ENCODE peak calls at places on chromosomes 3 and 15, in seven cellular contexts. M, D, T, V, Q, L and F are unnamed samples.

GRCh38 chr15:55407631-55407948 is 569 bp downstream of the CCPG1 start:
- DNase-seq in D (no peak), Q (no peak), V (peak; percentile 30), M (peak; percentile 35), L (no peak), T (no peak), F (no peak)

GRCh38 chr3:42667523-42668402 is 14.3 kb downstream of the ZBTB47 start:
- DNase-seq in Q (no peak), L (no peak), D (no peak), M (no peak), V (no peak), T (no peak), F (no peak)

GRCh38 chr15:91271565-91272153 is 171.6 kb downstream of the SV2B start:
- DNase-seq in Q (peak; percentile 31), M (peak; percentile 86), V (peak; percentile 82), T (peak; percentile 42), L (no peak), D (peak; percentile 70), F (peak; percentile 21)

GRCh38 chr3:58349792-58350626 is 17.3 kb downstream of the PXK start:
- DNase-seq in V (no peak), M (no peak), Q (no peak), D (peak; percentile 93), L (no peak), T (no peak), F (no peak)

GRCh38 chr3:149657796-149658443 is at the start of gene WWTR1:
- DNase-seq in M (peak; percentile 92), T (peak; percentile 96), D (peak; percentile 90), L (peak; percentile 92), Q (peak; percentile 86), V (peak; percentile 95), F (peak; percentile 77)

GRCh38 chr15:52378746-52379394 is 83.3 kb upstream of the MYO5C start:
- DNase-seq in D (peak; percentile 84), L (no peak), M (no peak), T (no peak), Q (no peak), V (no peak), F (no peak)

GRCh38 chr15:38545179-38545578 is 19.4 kb downstream of the RASGRP1 start:
- DNase-seq in M (no peak), V (peak; percentile 53), Q (no peak), T (no peak), L (no peak), D (no peak), F (no peak)

GRCh38 chr3:42501681-42502428 is 588 bp upstream of the VIPR1 start:
- DNase-seq in T (peak; percentile 52), L (no peak), D (peak; percentile 46), Q (no peak), M (peak; percentile 67), V (peak; percentile 35), F (no peak)

GRCh38 chr15:71296032-71296686 is 180.9 kb downstream of the THSD4 start:
- DNase-seq in L (peak; percentile 94), M (no peak), Q (peak; percentile 68), V (peak; percentile 93), D (no peak), T (peak; percentile 93), F (peak; percentile 63)

GRCh38 chr15:25766421-25766820 is 96.7 kb downstream of the ATP10A start:
- DNase-seq in D (no peak), Q (no peak), V (no peak), T (no peak), L (no peak), M (no peak), F (no peak)

GRCh38 chr3:150830094-150830681 is 67.2 kb upstream of the SIAH2 start:
- DNase-seq in V (peak; percentile 8), L (no peak), T (no peak), M (peak; percentile 34), Q (peak; percentile 1), D (peak; percentile 50), F (no peak)

GRCh38 chr3:99250821-99251355 is 349.4 kb upstream of the DCBLD2 start:
- DNase-seq in D (no peak), M (no peak), Q (no peak), T (peak; percentile 14), L (no peak), V (peak; percentile 75), F (peak; percentile 63)

GRCh38 chr3:178152010-178152409 is 384.2 kb upstream of the KCNMB2 start:
- DNase-seq in D (no peak), Q (no peak), M (no peak), L (no peak), V (peak; percentile 40), T (no peak), F (no peak)

GRCh38 chr3:42562047-42562907 is 19.5 kb downstream of the SEC22C start:
- DNase-seq in D (no peak), V (no peak), L (no peak), M (no peak), T (no peak), Q (no peak), F (no peak)

GRCh38 chr15:43517354-43518072 is at the start of gene MAP1A:
- DNase-seq in L (no peak), T (no peak), M (peak; percentile 74), D (no peak), V (peak; percentile 78), Q (no peak), F (no peak)

GRCh38 chr3:120095226-120096165 is 1.2 kb upstream of the GSK3B start:
- DNase-seq in T (peak; percentile 93), V (peak; percentile 93), Q (peak; percentile 70), L (peak; percentile 83), D (peak; percentile 97), M (peak; percentile 93), F (peak; percentile 47)

GRCh38 chr3:120094776-120095225 is 554 bp upstream of the GSK3B start:
- DNase-seq in M (peak; percentile 99), V (peak; percentile 100), D (peak; percentile 100), L (peak; percentile 99), T (peak; percentile 100), Q (peak; percentile 100), F (peak; percentile 99)

GRCh38 chr3:120092444-120092843 is 1.8 kb downstream of the GSK3B start:
- DNase-seq in T (no peak), M (no peak), Q (no peak), V (no peak), L (no peak), D (no peak), F (no peak)

GRCh38 chr3:120093119-120093922 is 926 bp downstream of the GSK3B start:
- DNase-seq in T (no peak), M (peak; percentile 44), Q (peak; percentile 39), V (peak; percentile 92), L (no peak), D (peak; percentile 34), F (peak; percentile 53)

DNA sequence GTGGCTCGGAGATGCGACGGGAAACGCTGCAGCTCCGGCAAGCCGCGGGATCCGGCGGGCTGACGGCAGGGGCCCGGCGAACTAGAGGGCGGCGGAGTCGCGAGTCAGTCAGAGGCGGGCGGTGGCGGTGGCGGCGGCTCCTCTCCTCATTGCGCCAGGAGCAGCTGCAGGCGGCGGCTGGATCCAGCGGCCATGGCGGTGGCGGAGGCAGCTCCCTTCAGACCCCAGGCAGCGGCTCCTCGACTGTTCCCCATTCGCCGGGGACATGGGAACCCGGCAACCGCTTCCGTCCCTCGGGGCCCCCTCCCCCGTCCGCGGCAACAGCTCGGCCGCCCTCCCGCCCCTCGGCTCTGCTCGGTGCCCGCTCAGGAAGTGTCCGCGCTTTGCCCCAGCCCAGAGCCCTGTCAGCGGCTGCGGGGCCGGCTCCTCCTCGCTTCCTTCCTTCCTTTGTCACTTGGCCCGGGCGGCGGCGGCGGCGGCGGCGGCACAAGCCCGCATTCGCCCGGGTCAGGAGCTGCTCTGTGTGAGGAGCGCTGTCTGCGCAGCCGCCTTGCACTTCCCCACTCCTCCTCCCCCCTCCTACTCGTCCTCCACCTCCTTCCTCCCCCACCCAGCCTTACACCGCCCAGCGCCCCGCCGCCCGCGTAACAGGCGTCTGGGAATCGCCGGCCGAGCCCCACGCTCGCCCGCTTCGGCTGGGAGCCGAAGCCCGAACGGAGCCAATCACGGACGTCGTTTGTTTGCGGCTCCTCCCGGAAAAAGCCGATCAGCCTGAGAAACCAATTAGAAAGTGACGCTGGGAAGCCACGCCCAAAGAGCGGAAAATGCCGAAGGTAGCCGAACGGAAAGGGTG is at the start of gene GSK3B:
- DNase-seq in Q (peak; percentile 99), D (peak; percentile 90), M (peak; percentile 92), V (no peak), L (peak; percentile 46), T (peak; percentile 86), F (no peak)
- TF ChIP-seq CTCF in Q (no peak), D (no peak), M (no peak), V (no peak), L (no peak), T (no peak), F (no peak)

GRCh38 chr3:63405882-63406281 is 127.8 kb downstream of the SYNPR start:
- DNase-seq in D (no peak), Q (no peak), M (no peak), L (no peak), V (no peak), T (peak; percentile 9), F (no peak)
- TF ChIP-seq CTCF in D (no peak), Q (no peak), M (no peak), L (no peak), V (no peak), T (peak; percentile 35), F (peak; percentile 16)

GRCh38 chr3:176359211-176359610 is 838.1 kb downstream of the TBL1XR1 start:
- DNase-seq in M (no peak), L (no peak), D (no peak), T (no peak), V (no peak), Q (no peak), F (no peak)
- TF ChIP-seq CTCF in M (peak; percentile 50), L (peak; percentile 50), D (no peak), T (no peak), V (peak; percentile 15), Q (peak; percentile 20), F (peak; percentile 12)

DNA sequence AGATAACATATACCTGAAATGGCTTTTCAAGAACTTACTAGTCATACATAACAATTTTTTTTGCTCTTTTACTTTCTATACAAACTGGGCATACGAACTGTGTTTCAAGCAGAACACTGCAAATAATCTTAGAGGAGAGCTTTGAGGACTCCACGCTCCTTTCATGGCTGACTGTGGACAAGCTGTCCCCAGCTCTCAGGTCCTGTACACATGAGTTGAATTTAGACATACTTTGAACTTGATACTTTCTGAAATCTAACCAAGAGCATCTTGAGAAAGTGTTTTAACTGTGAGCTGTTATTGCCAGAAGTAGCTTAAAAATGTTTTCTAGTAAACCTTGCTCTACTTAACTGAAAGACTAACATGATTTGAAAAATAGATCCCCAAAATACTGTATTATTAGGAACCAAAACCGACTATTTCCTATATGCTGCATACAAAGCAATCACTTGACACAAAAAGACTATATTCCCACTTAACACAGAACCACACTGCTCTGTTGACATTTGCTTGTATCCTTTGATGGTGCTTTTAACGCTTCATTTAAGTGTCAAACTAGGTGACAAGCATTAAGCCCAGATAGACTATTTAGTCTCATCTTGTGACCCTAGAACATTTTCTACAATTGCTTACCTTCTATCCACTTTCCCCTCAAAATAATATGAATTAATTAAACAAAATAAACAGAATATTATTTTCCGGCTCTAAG is 755.8 kb downstream of the ROBO1 start:
- DNase-seq in L (no peak), V (no peak), T (no peak), Q (no peak), D (no peak), M (no peak), F (no peak)
- TF ChIP-seq CTCF in L (no peak), V (no peak), T (no peak), Q (no peak), D (no peak), M (no peak), F (no peak)

GRCh38 chr3:53162672-53163458 is 1.9 kb downstream of the PRKCD start:
- DNase-seq in V (no peak), L (no peak), D (peak; percentile 80), Q (no peak), T (peak; percentile 36), M (no peak), F (no peak)
- TF ChIP-seq CTCF in V (no peak), L (no peak), D (no peak), Q (no peak), T (no peak), M (no peak), F (no peak)